ENCODE peak calls at places on chromosomes 5 and 9, in seven cellular contexts. H, Y, Z, T, R, X and J are unnamed samples.
A peak's percentile ranks its signal among the peaks of the same experiment; 100 is the strongest.

GRCh38 chr9:114271556-114272510 is 51.1 kb upstream of the ORM1 start:
- DNase-seq in T (peak; percentile 35), Y (peak; percentile 72), R (no peak), H (peak; percentile 78), X (no peak), Z (peak; percentile 53), J (no peak)

GRCh38 chr9:90898229-90898628 is 96.6 kb downstream of the SYK start:
- DNase-seq in Y (peak; percentile 30), R (no peak), H (no peak), X (no peak), Z (no peak), T (no peak), J (no peak)

GRCh38 chr9:95127249-95128176 is 190.0 kb downstream of the FANCC start:
- DNase-seq in R (peak; percentile 53), H (peak; percentile 77), X (peak; percentile 64), T (peak; percentile 92), Y (peak; percentile 94), Z (peak; percentile 86), J (peak; percentile 82)

GRCh38 chr5:133456933-133457402 is 155.4 kb downstream of the FSTL4 start:
- DNase-seq in Z (no peak), R (no peak), H (no peak), Y (peak; percentile 35), T (no peak), X (no peak), J (no peak)

GRCh38 chr5:84130006-84130580 is 254.6 kb downstream of the EDIL3 start:
- DNase-seq in Y (no peak), T (no peak), Z (no peak), R (no peak), X (no peak), H (no peak), J (no peak)

GRCh38 chr9:136799854-136800657 is 3.9 kb downstream of the CCDC183 start:
- DNase-seq in X (peak; percentile 85), Z (peak; percentile 90), Y (peak; percentile 67), R (peak; percentile 95), T (no peak), H (peak; percentile 93), J (peak; percentile 45)

GRCh38 chr9:111298831-111299603 is 31.0 kb downstream of the OR2K2 start:
- DNase-seq in T (peak; percentile 85), Z (no peak), X (peak; percentile 36), R (peak; percentile 25), Y (peak; percentile 76), H (peak; percentile 39), J (peak; percentile 34)

GRCh38 chr5:73280821-73281746 is 108.1 kb downstream of the TMEM174 start:
- DNase-seq in R (peak; percentile 68), T (no peak), Z (peak; percentile 18), Y (peak; percentile 53), X (no peak), H (no peak), J (no peak)

GRCh38 chr5:83957188-83957587 is 236.5 kb upstream of the HAPLN1 start:
- DNase-seq in Z (no peak), R (no peak), T (no peak), Y (peak; percentile 20), X (no peak), H (no peak), J (no peak)

GRCh38 chr9:35548571-35548970 is 56.5 kb upstream of the TESK1 start:
- DNase-seq in Y (peak; percentile 55), Z (no peak), H (no peak), R (no peak), X (no peak), T (no peak), J (no peak)

GRCh38 chr5:124627815-124628214 is 118.6 kb downstream of the ZNF608 start:
- DNase-seq in X (no peak), H (no peak), T (no peak), R (no peak), Y (no peak), Z (no peak), J (no peak)

GRCh38 chr5:164358531-164359259 is 853.3 kb downstream of the MAT2B start:
- DNase-seq in R (no peak), Z (no peak), X (no peak), Y (peak; percentile 31), H (no peak), T (no peak), J (no peak)

GRCh38 chr9:128007566-128008138 is 26.9 kb upstream of the EEIG1 start:
- DNase-seq in X (peak; percentile 83), T (peak; percentile 78), Y (peak; percentile 40), H (no peak), R (peak; percentile 55), Z (peak; percentile 60), J (peak; percentile 67)

GRCh38 chr9:34590376-34591090 is 1.0 kb upstream of the CNTFR start:
- DNase-seq in X (peak; percentile 16), Y (no peak), H (peak; percentile 62), T (peak; percentile 74), Z (no peak), R (no peak), J (no peak)

GRCh38 chr9:13614060-13614459 is 334.6 kb upstream of the MPDZ start:
- DNase-seq in Z (no peak), T (no peak), Y (no peak), R (no peak), H (no peak), X (no peak), J (no peak)

GRCh38 chr5:372556-372910 is 51.0 kb downstream of the AHRR start:
- DNase-seq in R (no peak), T (peak; percentile 53), X (no peak), H (peak; percentile 21), Y (no peak), Z (no peak), J (no peak)

GRCh38 chr9:85258823-85259370 is 482.9 kb downstream of the AGTPBP1 start:
- DNase-seq in Z (no peak), T (peak; percentile 78), R (no peak), X (peak; percentile 17), Y (peak; percentile 89), H (peak; percentile 57), J (peak; percentile 62)

GRCh38 chr9:125493861-125494554 is 213.0 kb downstream of the MAPKAP1 start:
- DNase-seq in H (no peak), X (no peak), R (no peak), Y (peak; percentile 34), T (no peak), Z (no peak), J (no peak)

GRCh38 chr5:590343-590742 is 21.8 kb upstream of the CEP72 start:
- DNase-seq in H (no peak), Z (no peak), R (no peak), Y (peak; percentile 16), T (no peak), X (no peak), J (no peak)

GRCh38 chr5:142661143-142661542 is 24.7 kb downstream of the FGF1 start:
- DNase-seq in Z (no peak), R (no peak), H (no peak), X (no peak), Y (no peak), T (no peak), J (no peak)

GRCh38 chr5:53200309-53200708 is 90.8 kb upstream of the MOCS2 start:
- DNase-seq in R (no peak), X (no peak), T (no peak), Y (no peak), H (no peak), Z (no peak), J (no peak)

GRCh38 chr9:116087246-116087645 is 66.3 kb upstream of the PAPPA start:
- DNase-seq in Z (no peak), H (no peak), T (no peak), R (peak; percentile 28), Y (peak; percentile 86), X (no peak), J (no peak)

GRCh38 chr9:37215456-37216229 is 95.3 kb downstream of the ZCCHC7 start:
- DNase-seq in Y (peak; percentile 64), Z (no peak), R (no peak), H (no peak), T (no peak), X (no peak), J (no peak)

GRCh38 chr9:131965101-131965500 is 114.6 kb downstream of the MED27 start:
- DNase-seq in R (no peak), H (no peak), Y (no peak), T (no peak), Z (no peak), X (no peak), J (no peak)

GRCh38 chr9:92637331-92637730 is 32.6 kb downstream of the IPPK start:
- DNase-seq in Y (no peak), T (peak; percentile 27), X (no peak), Z (no peak), H (peak; percentile 9), R (no peak), J (no peak)

GRCh38 chr5:113371788-113372196 is 63.0 kb downstream of the TSSK1B start:
- DNase-seq in H (no peak), Z (no peak), Y (peak; percentile 12), T (no peak), R (no peak), X (no peak), J (no peak)

GRCh38 chr5:115855959-115856358 is 14.2 kb downstream of the AP3S1 start:
- DNase-seq in R (no peak), Y (peak; percentile 48), T (no peak), X (no peak), H (no peak), Z (no peak), J (no peak)

GRCh38 chr5:116492776-116493175 is 81.8 kb downstream of the SEMA6A start:
- DNase-seq in Y (no peak), Z (no peak), R (no peak), T (no peak), H (no peak), X (no peak), J (no peak)

GRCh38 chr9:75039804-75040203 is 11.7 kb upstream of the CARNMT1 start:
- DNase-seq in R (no peak), T (no peak), H (no peak), Y (peak; percentile 36), X (no peak), Z (no peak), J (no peak)

GRCh38 chr9:135783540-135784245 is 81.7 kb downstream of the KCNT1 start:
- DNase-seq in Y (no peak), X (no peak), H (no peak), Z (no peak), R (no peak), T (no peak), J (no peak)

GRCh38 chr9:133189826-133190225 is 19.2 kb downstream of the OBP2B start:
- DNase-seq in X (no peak), Z (no peak), T (no peak), R (no peak), Y (no peak), H (peak; percentile 21), J (no peak)

GRCh38 chr9:14315754-14316573 is 2.0 kb upstream of the NFIB start:
- DNase-seq in Z (peak; percentile 50), R (peak; percentile 55), H (peak; percentile 46), T (peak; percentile 73), Y (peak; percentile 44), X (no peak), J (peak; percentile 20)

GRCh38 chr5:167504276-167504675 is 787.2 kb upstream of the WWC1 start:
- DNase-seq in H (no peak), Z (no peak), R (no peak), T (no peak), X (no peak), Y (no peak), J (no peak)

GRCh38 chr9:70962761-70963445 is 158.5 kb downstream of the TRPM3 start:
- DNase-seq in Y (peak; percentile 24), X (no peak), H (no peak), Z (no peak), R (no peak), T (no peak), J (no peak)

GRCh38 chr9:5750569-5750968 is 82.3 kb downstream of the ERMP1 start:
- DNase-seq in Y (no peak), X (no peak), Z (no peak), R (no peak), H (no peak), T (no peak), J (no peak)

GRCh38 chr5:181190711-181191525 is 14.1 kb downstream of the TRIM7 start:
- DNase-seq in Z (peak; percentile 41), Y (peak; percentile 72), H (peak; percentile 63), T (no peak), X (peak; percentile 76), R (no peak), J (no peak)

GRCh38 chr5:32283539-32284377 is 29.0 kb downstream of the MTMR12 start:
- DNase-seq in Y (peak; percentile 85), X (no peak), Z (no peak), H (no peak), T (no peak), R (no peak), J (peak; percentile 26)

GRCh38 chr5:13955896-13956295 is 11.4 kb upstream of the DNAH5 start:
- DNase-seq in Z (no peak), X (no peak), T (no peak), R (no peak), H (no peak), Y (peak; percentile 48), J (no peak)